ENCODE peak calls at places on chromosomes 5 and 9, in four cellular contexts. J, T, S and Q are unnamed samples.

GRCh38 chr5:168085321-168086040 is 206.0 kb upstream of the WWC1 start:
- DNase-seq in J (no peak), T (no peak), S (no peak), Q (no peak)

GRCh38 chr5:176652136-176652535 is 4.9 kb downstream of the TSPAN17 start:
- DNase-seq in J (no peak), T (no peak), S (peak; percentile 50), Q (no peak)

GRCh38 chr9:4743131-4743875 is 2.3 kb upstream of the AK3 start:
- DNase-seq in J (no peak), T (no peak), S (no peak), Q (no peak)

GRCh38 chr5:66931651-66932050 is 264.9 kb downstream of the CD180 start:
- DNase-seq in J (no peak), T (no peak), S (no peak), Q (no peak)

GRCh38 chr5:76714771-76715483 is 999 bp upstream of the F2R start:
- DNase-seq in J (no peak), T (no peak), S (peak; percentile 60), Q (peak; percentile 39)

GRCh38 chr5:136028782-136029742 is at the start of gene TGFBI:
- DNase-seq in J (peak; percentile 90), T (no peak), S (peak; percentile 88), Q (peak; percentile 72)

GRCh38 chr9:130461218-130461630 is 16.5 kb downstream of the ASS1 start:
- DNase-seq in J (peak; percentile 81), T (no peak), S (peak; percentile 86), Q (peak; percentile 80)

GRCh38 chr9:33042528-33042927 is 17.5 kb downstream of the DNAJA1 start:
- DNase-seq in J (no peak), T (peak; percentile 9), S (no peak), Q (no peak)

GRCh38 chr5:100043475-100043874 is 491.7 kb upstream of the FAM174A start:
- DNase-seq in J (no peak), T (no peak), S (no peak), Q (no peak)

GRCh38 chr9:130236436-130236985 is 29.0 kb upstream of the HMCN2 start:
- DNase-seq in J (no peak), T (no peak), S (no peak), Q (no peak)

GRCh38 chr5:93035194-93035593 is 545.8 kb downstream of the NR2F1-AS1 start:
- DNase-seq in J (no peak), T (no peak), S (no peak), Q (no peak)

GRCh38 chr5:95735436-95735835 is 4.3 kb downstream of the RHOBTB3 start:
- DNase-seq in J (no peak), T (no peak), S (no peak), Q (no peak)

GRCh38 chr9:110125763-110126351 is 82.1 kb downstream of the C9orf152 start:
- DNase-seq in J (no peak), T (no peak), S (no peak), Q (no peak)

GRCh38 chr5:58983496-58983895 is 400.6 kb downstream of the RAB3C start:
- DNase-seq in J (no peak), T (peak; percentile 69), S (no peak), Q (no peak)

GRCh38 chr5:166795756-166796155 is 1495.7 kb upstream of the WWC1 start:
- DNase-seq in J (no peak), T (no peak), S (no peak), Q (no peak)

GRCh38 chr5:125402787-125403186 is 656.3 kb upstream of the ZNF608 start:
- DNase-seq in J (no peak), T (no peak), S (no peak), Q (no peak)

GRCh38 chr5:1181451-1182359 is 19.7 kb upstream of the SLC6A19 start:
- DNase-seq in J (peak; percentile 57), T (no peak), S (no peak), Q (peak; percentile 59)